ENCODE peak calls at places on chromosomes 5 and 9, in eight cellular contexts. O is bronchial epithelial cell; Z is AG08395; A is cardiac fibroblast; L is DND-41; B is fibroblast of lung; P is activated CD8-positive, alpha-beta memory T cell treated with anti-CD3 and anti-CD28 coated beads for 1 hour; F is adipocyte. Q is an unnamed sample.

GRCh38 chr5:171450423-171451246 is 31.2 kb downstream of the FGF18 start:
- DNase-seq in O (peak), Z (peak), A (peak), L (no peak), B (peak), P (no peak), F (peak), Q (peak)

GRCh38 chr9:88590558-88591146 is 55.7 kb downstream of the NXNL2 start:
- DNase-seq in O (no peak), Z (no peak), A (no peak), L (no peak), B (no peak), P (no peak), F (no peak), Q (no peak)

GRCh38 chr9:126907058-126907457 is 7.5 kb upstream of the RALGPS1 start:
- DNase-seq in O (no peak), Z (no peak), A (no peak), L (no peak), B (no peak), P (no peak), F (no peak), Q (no peak)

GRCh38 chr9:38308136-38308535 is 84.4 kb upstream of the ALDH1B1 start:
- DNase-seq in O (no peak), Z (no peak), A (no peak), L (no peak), B (no peak), P (no peak), F (no peak), Q (no peak)

GRCh38 chr5:128358826-128359225 is 179.2 kb downstream of the FBN2 start:
- DNase-seq in O (no peak), Z (no peak), A (peak), L (no peak), B (peak), P (no peak), F (peak), Q (peak)

GRCh38 chr9:22216730-22217160 is 207.6 kb upstream of the CDKN2B start:
- DNase-seq in O (no peak), Z (peak), A (peak), L (no peak), B (peak), P (no peak), F (peak), Q (no peak)

GRCh38 chr5:84729326-84729725 is 344.6 kb upstream of the EDIL3 start:
- DNase-seq in O (peak), Z (no peak), A (peak), L (no peak), B (peak), P (no peak), F (peak), Q (peak)

GRCh38 chr5:7728076-7728475 is 122.9 kb downstream of the CFAP90 start:
- DNase-seq in O (no peak), Z (no peak), A (no peak), L (no peak), B (no peak), P (no peak), F (no peak), Q (peak)

GRCh38 chr5:129199308-129199707 is 104.8 kb downstream of the ISOC1 start:
- DNase-seq in O (no peak), Z (no peak), A (no peak), L (no peak), B (no peak), P (no peak), F (no peak), Q (no peak)

GRCh38 chr9:134585021-134585561 is 56.5 kb upstream of the COL5A1 start:
- DNase-seq in O (no peak), Z (no peak), A (no peak), L (no peak), B (no peak), P (no peak), F (no peak), Q (no peak)

GRCh38 chr5:135511858-135512257 is 23.9 kb downstream of the NEUROG1 start:
- DNase-seq in O (no peak), Z (no peak), A (no peak), L (no peak), B (no peak), P (no peak), F (no peak), Q (no peak)

GRCh38 chr5:15695171-15695676 is 195.2 kb downstream of the FBXL7 start:
- DNase-seq in O (peak), Z (peak), A (peak), L (no peak), B (peak), P (no peak), F (peak), Q (no peak)

GRCh38 chr9:94860678-94861588 is 134.4 kb downstream of the AOPEP start:
- DNase-seq in O (no peak), Z (peak), A (peak), L (peak), B (peak), P (peak), F (no peak), Q (peak)

GRCh38 chr5:103475629-103476240 is 86.9 kb downstream of the NUDT12 start:
- DNase-seq in O (peak), Z (peak), A (peak), L (no peak), B (peak), P (no peak), F (peak), Q (peak)

GRCh38 chr9:90651246-90651645 is 8.6 kb upstream of the DIRAS2 start:
- DNase-seq in O (no peak), Z (no peak), A (no peak), L (no peak), B (no peak), P (no peak), F (no peak), Q (no peak)

GRCh38 chr5:135009736-135010501 is 24.1 kb downstream of the PITX1 start:
- DNase-seq in O (no peak), Z (no peak), A (no peak), L (no peak), B (no peak), P (no peak), F (peak), Q (no peak)

GRCh38 chr9:127711831-127712274 is 3.6 kb downstream of the PTRH1 start:
- DNase-seq in O (no peak), Z (no peak), A (no peak), L (no peak), B (no peak), P (no peak), F (no peak), Q (no peak)

GRCh38 chr5:59328801-59329296 is 564.7 kb downstream of the PDE4D start:
- DNase-seq in O (no peak), Z (no peak), A (peak), L (no peak), B (peak), P (no peak), F (peak), Q (peak)

GRCh38 chr9:3238241-3238640 is 287.6 kb downstream of the RFX3 start:
- DNase-seq in O (peak), Z (no peak), A (no peak), L (no peak), B (peak), P (no peak), F (no peak), Q (no peak)

GRCh38 chr5:172630961-172631360 is 10.1 kb upstream of the NEURL1B start:
- DNase-seq in O (no peak), Z (no peak), A (no peak), L (no peak), B (no peak), P (no peak), F (no peak), Q (no peak)

GRCh38 chr5:16625116-16625515 is 8.3 kb upstream of the RETREG1 start:
- DNase-seq in O (no peak), Z (no peak), A (no peak), L (no peak), B (no peak), P (no peak), F (no peak), Q (no peak)

GRCh38 chr9:3256571-3256970 is 269.2 kb downstream of the RFX3 start:
- DNase-seq in O (no peak), Z (no peak), A (no peak), L (no peak), B (peak), P (no peak), F (peak), Q (no peak)

GRCh38 chr5:32312194-32312681 is 501 bp downstream of the MTMR12 start:
- DNase-seq in O (peak), Z (peak), A (peak), L (peak), B (peak), P (peak), F (peak), Q (peak)

GRCh38 chr5:15285901-15286583 is 213.9 kb upstream of the FBXL7 start:
- DNase-seq in O (no peak), Z (peak), A (peak), L (peak), B (peak), P (no peak), F (no peak), Q (no peak)

GRCh38 chr5:57442080-57442839 is 40.4 kb downstream of the ACTBL2 start:
- DNase-seq in O (peak), Z (peak), A (peak), L (no peak), B (peak), P (no peak), F (peak), Q (peak)

GRCh38 chr9:130428096-130428665 is 16.6 kb upstream of the ASS1 start:
- DNase-seq in O (no peak), Z (no peak), A (no peak), L (no peak), B (no peak), P (no peak), F (no peak), Q (no peak)

GRCh38 chr5:150399158-150400019 is 13.3 kb downstream of the CD74 start:
- DNase-seq in O (no peak), Z (no peak), A (no peak), L (no peak), B (no peak), P (no peak), F (peak), Q (no peak)

GRCh38 chr5:126028336-126028735 is 394.9 kb upstream of the GRAMD2B start:
- DNase-seq in O (no peak), Z (no peak), A (peak), L (no peak), B (no peak), P (no peak), F (no peak), Q (no peak)

Q was measured in astrocyte of the cerebellum.